ENCODE peak calls at places on chromosomes 2 and 18, in nine cellular contexts. T, Z, Q, F, I, R, N, M and E are unnamed samples.

GRCh38 chr2:226030369-226031077 is 631.0 kb downstream of the NYAP2 start:
- DNase-seq in T (no peak), Z (no peak), Q (no peak), F (peak; percentile 48), I (no peak), R (peak; percentile 30), N (no peak), M (no peak), E (no peak)

GRCh38 chr18:10851824-10852225 is 297.5 kb downstream of the PIEZO2 start:
- DNase-seq in T (no peak), Z (no peak), Q (no peak), F (peak; percentile 61), I (peak; percentile 81), R (no peak), N (peak; percentile 85), M (no peak), E (no peak)

GRCh38 chr18:1779587-1779986 is 791.7 kb downstream of the METTL4 start:
- DNase-seq in T (no peak), Z (no peak), Q (no peak), F (no peak), I (no peak), R (no peak), N (no peak), M (no peak), E (no peak)

GRCh38 chr2:20619624-20620024 is 31.3 kb downstream of the HS1BP3 start:
- DNase-seq in T (peak; percentile 10), Z (no peak), Q (no peak), F (peak; percentile 75), I (no peak), R (peak; percentile 81), N (no peak), M (no peak), E (no peak)

GRCh38 chr2:24920813-24921441 is 890 bp upstream of the ADCY3 start:
- DNase-seq in T (no peak), Z (no peak), Q (no peak), F (peak; percentile 55), I (no peak), R (no peak), N (no peak), M (no peak), E (no peak)

GRCh38 chr2:202072226-202072625 is 829 bp upstream of the KIAA2012 start:
- DNase-seq in T (no peak), Z (no peak), Q (no peak), F (peak; percentile 78), I (no peak), R (no peak), N (no peak), M (no peak), E (no peak)

GRCh38 chr2:234050455-234051135 is at the start of gene SPP2:
- DNase-seq in T (no peak), Z (no peak), Q (no peak), F (no peak), I (no peak), R (no peak), N (no peak), M (no peak), E (no peak)

GRCh38 chr2:173419506-173419905 is 64.8 kb downstream of the CDCA7 start:
- DNase-seq in T (no peak), Z (no peak), Q (no peak), F (no peak), I (no peak), R (no peak), N (no peak), M (no peak), E (no peak)

GRCh38 chr2:230773039-230773773 is 60.6 kb downstream of the CAB39 start:
- DNase-seq in T (no peak), Z (no peak), Q (no peak), F (no peak), I (no peak), R (no peak), N (no peak), M (no peak), E (no peak)

GRCh38 chr2:230777681-230778080 is 65.0 kb downstream of the CAB39 start:
- DNase-seq in T (no peak), Z (no peak), Q (no peak), F (no peak), I (peak; percentile 44), R (no peak), N (peak; percentile 36), M (no peak), E (no peak)

GRCh38 chr2:230772189-230772588 is 59.5 kb downstream of the CAB39 start:
- DNase-seq in T (no peak), Z (no peak), Q (no peak), F (no peak), I (no peak), R (no peak), N (no peak), M (no peak), E (no peak)

GRCh38 chr2:230775737-230776136 is 63.1 kb downstream of the CAB39 start:
- DNase-seq in T (no peak), Z (no peak), Q (no peak), F (no peak), I (no peak), R (no peak), N (no peak), M (no peak), E (no peak)

GRCh38 chr2:230774348-230774951 is 61.8 kb downstream of the CAB39 start:
- DNase-seq in T (no peak), Z (no peak), Q (no peak), F (no peak), I (peak; percentile 92), R (no peak), N (peak; percentile 71), M (no peak), E (no peak)
- H3K27ac ChIP-seq in T (no peak overlapping the region), Z (no peak overlapping the region), Q (no peak overlapping the region), F (no peak overlapping the region), I (peak overlapping the region; percentile 67), R (peak overlapping the region; percentile 29), N (no peak overlapping the region), M (no peak overlapping the region), E (no peak overlapping the region)

GRCh38 chr2:147530033-147530432 is 314.8 kb upstream of the ACVR2A start:
- DNase-seq in T (no peak), Z (no peak), Q (no peak), F (no peak), I (no peak), R (no peak), N (no peak), M (no peak), E (no peak)
- H3K27ac ChIP-seq in T (no peak overlapping the region), Z (no peak overlapping the region), Q (no peak overlapping the region), F (no peak overlapping the region), I (no peak overlapping the region), R (no peak overlapping the region), N (no peak overlapping the region), M (no peak overlapping the region), E (no peak overlapping the region)

GRCh38 chr2:199979398-199979797 is 24.0 kb downstream of the MAIP1 start:
- DNase-seq in T (no peak), Z (no peak), Q (no peak), F (no peak), I (no peak), R (no peak), N (no peak), M (no peak), E (no peak)
- H3K27ac ChIP-seq in T (no peak overlapping the region), Z (no peak overlapping the region), Q (no peak overlapping the region), F (peak overlapping the region; percentile 24), I (no peak overlapping the region), R (no peak overlapping the region), N (no peak overlapping the region), M (no peak overlapping the region), E (no peak overlapping the region)

GRCh38 chr2:178860551-178860950 is 53.3 kb upstream of the TTN start:
- DNase-seq in T (no peak), Z (peak; percentile 51), Q (no peak), F (no peak), I (no peak), R (peak; percentile 77), N (peak; percentile 77), M (peak; percentile 20), E (no peak)

GRCh38 chr2:178859760-178860159 is 52.5 kb upstream of the TTN start:
- DNase-seq in T (no peak), Z (no peak), Q (no peak), F (no peak), I (no peak), R (no peak), N (no peak), M (no peak), E (no peak)

GRCh38 chr2:178858896-178859628 is 51.8 kb upstream of the TTN start:
- DNase-seq in T (no peak), Z (no peak), Q (no peak), F (no peak), I (no peak), R (peak; percentile 27), N (no peak), M (no peak), E (no peak)

DNA sequence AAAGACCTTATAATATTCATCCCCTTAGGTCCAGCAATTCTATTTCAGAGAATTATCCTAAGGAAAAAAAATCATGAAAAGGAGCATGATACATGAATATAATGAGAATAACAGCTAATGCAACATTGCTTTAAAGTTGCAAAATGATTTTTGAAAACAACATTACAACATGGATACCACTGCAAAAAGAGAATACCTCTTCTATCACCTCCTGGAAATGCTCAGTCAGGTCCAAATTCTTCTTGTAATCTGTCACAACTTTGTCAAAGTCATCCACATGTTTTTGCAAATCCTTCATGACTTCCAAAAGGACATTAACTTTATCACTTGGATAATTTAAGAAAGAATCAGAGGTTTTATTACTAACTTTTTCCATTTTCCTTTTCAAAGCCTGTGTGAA is 47.9 kb upstream of the TTN start:
- DNase-seq in T (no peak), Z (no peak), Q (no peak), F (no peak), I (no peak), R (no peak), N (no peak), M (no peak), E (no peak)
- H3K27ac ChIP-seq in T (no peak overlapping the region), Z (no peak overlapping the region), Q (no peak overlapping the region), F (no peak overlapping the region), I (no peak overlapping the region), R (no peak overlapping the region), N (peak overlapping the region; percentile 61), M (no peak overlapping the region), E (no peak overlapping the region)

GRCh38 chr2:69934614-69934908 is 19.7 kb downstream of the MXD1 start:
- DNase-seq in T (no peak), Z (no peak), Q (no peak), F (no peak), I (no peak), R (no peak), N (no peak), M (no peak), E (no peak)
- H3K27ac ChIP-seq in T (peak overlapping the region; percentile 10), Z (no peak overlapping the region), Q (no peak overlapping the region), F (no peak overlapping the region), I (peak overlapping the region; percentile 74), R (no peak overlapping the region), N (no peak overlapping the region), M (peak overlapping the region; percentile 22), E (no peak overlapping the region)

DNA sequence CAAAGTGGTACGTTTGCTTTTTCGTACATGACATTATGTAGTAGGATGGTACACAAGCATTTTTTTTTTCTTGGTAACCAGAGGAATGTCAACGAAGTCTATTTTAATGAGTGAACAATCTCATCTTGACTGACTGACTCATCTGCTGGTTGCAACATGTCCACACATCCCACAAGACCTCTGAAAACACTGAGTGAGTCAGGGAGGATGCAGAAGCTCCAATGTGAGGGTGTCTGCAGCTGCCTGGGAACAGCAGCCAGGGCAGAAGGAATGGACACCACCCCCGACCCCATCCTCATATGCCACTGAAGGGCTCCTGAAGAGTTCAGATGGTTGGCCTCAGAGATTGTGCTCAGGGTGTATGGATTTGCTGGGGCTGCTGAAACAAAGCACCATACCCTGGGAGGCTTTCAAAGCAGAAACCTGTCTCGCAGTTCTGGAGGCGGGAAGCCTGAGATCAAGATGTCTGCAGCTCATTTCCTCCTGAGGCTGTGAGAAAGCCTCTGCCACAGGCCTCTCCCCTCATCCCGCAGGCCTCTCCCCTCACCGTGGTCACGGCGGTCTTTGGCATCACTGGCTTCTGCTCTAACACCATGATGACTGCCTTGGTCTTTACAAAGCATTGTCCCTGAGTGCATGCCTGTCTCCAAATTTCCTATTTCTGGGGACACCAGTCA is 124.6 kb downstream of the LRATD1 start:
- DNase-seq in T (no peak), Z (no peak), Q (no peak), F (no peak), I (peak; percentile 85), R (no peak), N (peak; percentile 7), M (no peak), E (no peak)
- H3K27ac ChIP-seq in T (no peak overlapping the region), Z (no peak overlapping the region), Q (no peak overlapping the region), F (no peak overlapping the region), I (no peak overlapping the region), R (no peak overlapping the region), N (no peak overlapping the region), M (no peak overlapping the region), E (no peak overlapping the region)